ENCODE peak calls at places on chromosomes 3 and 15, in five cellular contexts. C is IMR-90, W is HCT116, Z is DND-41, X is PC-9. D is an unnamed sample. For H4K20me1, the result is how much of the 10 kb centered on the place peaks cover.

GRCh38 chr15:69451951-69452701 is 492 bp upstream of the RPLP1 start:
- DNase-seq in C (peak), W (no peak), Z (peak), X (peak), D (peak)

GRCh38 chr15:68631621-68632051 is 52.8 kb downstream of the CORO2B start:
- DNase-seq in C (no peak), W (no peak), Z (no peak), X (no peak), D (peak)

GRCh38 chr15:100631831-100632230 is 29.4 kb downstream of the ASB7 start:
- DNase-seq in C (no peak), W (no peak), Z (no peak), X (no peak), D (no peak)

GRCh38 chr3:21013566-21013965 is 737.4 kb downstream of the ZNF385D start:
- DNase-seq in C (no peak), W (no peak), Z (no peak), X (no peak), D (no peak)

GRCh38 chr15:84817461-84818081 is 415 bp downstream of the ALPK3 start:
- DNase-seq in C (no peak), W (no peak), Z (no peak), X (no peak), D (no peak)

GRCh38 chr3:65703026-65703425 is 335.7 kb downstream of the MAGI1 start:
- DNase-seq in C (no peak), W (no peak), Z (no peak), X (no peak), D (no peak)

GRCh38 chr15:68220489-68220888 is 9.0 kb downstream of the CLN6 start:
- DNase-seq in C (no peak), W (no peak), Z (no peak), X (no peak), D (no peak)

GRCh38 chr3:59611649-59612431 is 562.0 kb upstream of the CFAP20DC start:
- DNase-seq in C (no peak), W (no peak), Z (no peak), X (no peak), D (no peak)

GRCh38 chr3:61090770-61091169 is 160.5 kb downstream of the FHIT start:
- DNase-seq in C (no peak), W (no peak), Z (no peak), X (no peak), D (no peak)

GRCh38 chr15:66588971-66589370 is 23.2 kb upstream of the LCTL start:
- DNase-seq in C (no peak), W (peak), Z (no peak), X (no peak), D (peak)

GRCh38 chr15:98824595-98824994 is 176.3 kb downstream of the IGF1R start:
- DNase-seq in C (no peak), W (no peak), Z (no peak), X (no peak), D (no peak)

GRCh38 chr15:39951561-39951960 is 17.6 kb downstream of the EIF2AK4 start:
- DNase-seq in C (no peak), W (no peak), Z (no peak), X (no peak), D (no peak)

GRCh38 chr15:25775317-25775912 is 87.7 kb downstream of the ATP10A start:
- DNase-seq in C (peak), W (no peak), Z (no peak), X (no peak), D (no peak)

GRCh38 chr3:189941125-189941524 is 179.6 kb downstream of the P3H2 start:
- DNase-seq in C (no peak), W (no peak), Z (no peak), X (no peak), D (no peak)

GRCh38 chr15:76059320-76060097 is at the start of gene TMEM266:
- DNase-seq in C (peak), W (no peak), Z (peak), X (peak), D (no peak)

GRCh38 chr15:70892002-70892911 is at the start of the genes LRRC49 and THAP10:
- DNase-seq in C (peak), W (peak), Z (no peak), X (peak), D (no peak)

GRCh38 chr3:10561942-10562565 is 56.7 kb upstream of the ATP2B2 start:
- DNase-seq in C (no peak), W (no peak), Z (no peak), X (no peak), D (no peak)

GRCh38 chr3:116161570-116162290 is 283.6 kb downstream of the LSAMP start:
- DNase-seq in C (no peak), W (no peak), Z (no peak), X (no peak), D (no peak)

GRCh38 chr15:70112018-70112395 is 14.3 kb upstream of the TLE3 start:
- DNase-seq in C (no peak), W (no peak), Z (no peak), X (no peak), D (no peak)

GRCh38 chr3:66998899-66999235 is 760 bp downstream of the KBTBD8 start:
- DNase-seq in C (no peak), W (no peak), Z (no peak), X (no peak), D (no peak)

GRCh38 chr3:155497930-155498647 is 204.6 kb upstream of the STRIT1 start:
- DNase-seq in C (peak), W (peak), Z (no peak), X (peak), D (no peak)

GRCh38 chr3:132595036-132595435 is 2.0 kb upstream of the ACKR4 start:
- DNase-seq in C (peak), W (no peak), Z (no peak), X (no peak), D (peak)

GRCh38 chr3:128053614-128054013 is 1.4 kb downstream of the SEC61A1 start:
- DNase-seq in C (no peak), W (no peak), Z (no peak), X (no peak), D (no peak)
- H3K27ac ChIP-seq in C (peak), W (no peak), Z (peak), X (peak), D (no peak)

DNA sequence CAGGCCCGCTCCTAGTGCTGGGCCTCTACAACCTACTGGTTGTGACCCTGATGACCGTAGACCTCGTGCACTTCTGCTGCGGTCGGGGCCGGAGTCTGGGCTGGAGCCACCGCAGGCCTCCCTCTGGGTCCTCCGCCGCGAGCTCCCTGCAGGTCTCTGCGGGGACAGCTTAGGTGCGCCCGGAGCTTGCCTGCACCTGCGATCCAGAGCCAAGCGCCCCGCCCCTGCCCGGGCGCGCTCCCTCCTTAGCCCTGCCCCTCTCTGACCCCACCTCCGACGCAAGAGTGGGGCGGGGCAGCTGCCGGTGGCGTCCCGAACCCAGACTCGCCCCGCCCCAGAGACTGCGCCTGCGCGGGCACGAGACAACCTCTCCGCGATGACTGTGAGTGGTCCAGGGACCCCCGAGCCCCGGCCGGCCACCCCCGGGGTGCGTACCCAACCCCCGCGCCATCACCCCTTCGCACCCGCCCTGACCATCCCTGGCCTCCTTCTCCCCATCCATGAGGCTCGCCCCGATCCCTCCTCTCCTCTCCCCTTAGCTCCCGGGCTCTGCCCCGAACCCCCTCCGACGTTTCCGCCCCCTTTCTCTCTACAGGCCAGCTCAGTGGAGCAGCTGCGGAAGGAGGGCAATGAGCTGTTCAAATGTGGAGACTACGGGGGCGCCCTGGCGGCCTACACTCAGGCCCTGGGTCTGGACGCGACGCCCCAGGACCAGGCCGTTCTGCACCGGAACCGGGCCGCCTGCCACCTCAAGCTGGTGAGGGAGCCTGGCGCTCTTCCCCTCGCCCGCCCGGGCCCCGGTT is at the start of gene UNC45A:
- DNase-seq in C (peak), W (peak), Z (peak), X (peak), D (peak)
- H2AFZ ChIP-seq in C (peak), W (peak), Z (peak), X (peak), D (peak)

GRCh38 chr3:141489184-141489583 is 2.4 kb downstream of the RASA2 start:
- DNase-seq in C (no peak), W (no peak), Z (peak), X (no peak), D (no peak)
- H4K20me1 ChIP-seq in C (under half), W (under half), Z (under half), X (under half), D (under half)

GRCh38 chr15:90660195-90660995 is 56.8 kb upstream of the BLM start:
- DNase-seq in C (peak), W (no peak), Z (peak), X (peak), D (peak)

GRCh38 chr15:90667063-90667754 is 49.9 kb upstream of the BLM start:
- DNase-seq in C (no peak), W (no peak), Z (no peak), X (peak), D (no peak)

GRCh38 chr15:90666135-90666909 is 50.8 kb upstream of the BLM start:
- DNase-seq in C (no peak), W (no peak), Z (no peak), X (no peak), D (no peak)

GRCh38 chr15:90665288-90666134 is 51.6 kb upstream of the BLM start:
- DNase-seq in C (peak), W (peak), Z (peak), X (peak), D (peak)

GRCh38 chr15:90664650-90665287 is 52.4 kb upstream of the BLM start:
- DNase-seq in C (peak), W (no peak), Z (no peak), X (peak), D (peak)
- H3K27ac ChIP-seq in C (peak), W (peak), Z (no peak), X (peak), D (peak)

GRCh38 chr3:184566441-184567414 is 5.1 kb downstream of the EPHB3 start:
- DNase-seq in C (no peak), W (no peak), Z (no peak), X (peak), D (no peak)
- H2AFZ ChIP-seq in C (peak), W (no peak), Z (no peak), X (no peak), D (no peak)

GRCh38 chr3:23845817-23846216 is 40.1 kb downstream of the UBE2E1 start:
- DNase-seq in C (no peak), W (no peak), Z (no peak), X (no peak), D (no peak)

GRCh38 chr3:23840521-23840920 is 34.8 kb downstream of the UBE2E1 start:
- DNase-seq in C (no peak), W (no peak), Z (no peak), X (no peak), D (no peak)

DNA sequence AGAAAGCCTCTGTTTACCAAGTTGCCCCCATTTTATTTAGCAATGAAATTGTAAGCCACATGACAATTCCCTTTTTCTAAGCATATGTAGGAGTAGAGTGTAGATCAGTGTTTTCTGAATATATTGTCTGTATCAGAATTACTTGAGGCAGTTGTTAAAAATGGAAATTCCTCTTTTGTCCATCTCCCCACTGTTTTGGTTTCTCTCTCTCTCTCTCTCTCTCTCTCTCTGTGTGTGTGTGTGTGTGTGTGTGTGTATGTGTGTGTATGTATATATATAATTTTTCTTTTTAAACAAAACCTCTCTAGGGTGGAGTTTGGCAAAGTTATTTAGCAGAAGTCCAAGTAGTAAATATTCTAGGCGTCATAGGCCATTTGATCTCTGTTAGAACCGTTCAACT is 39.6 kb downstream of the UBE2E1 start:
- DNase-seq in C (no peak), W (no peak), Z (no peak), X (no peak), D (no peak)
- H4K20me1 ChIP-seq in C (under half), W (under half), Z (under half), X (half or more), D (under half)